ENCODE peak calls at places on chromosome 21, in six cellular contexts. V, A, W, S, I and D are unnamed samples.

GRCh38 chr21:35291963-35292627 is 243.0 kb upstream of the RUNX1 start:
- DNase-seq in I (no peak), S (no peak), W (no peak), A (no peak), V (no peak), D (no peak)

GRCh38 chr21:17441370-17441769 is 71.5 kb upstream of the CXADR start:
- DNase-seq in S (no peak), W (no peak), A (no peak), V (peak), I (no peak), D (no peak)

GRCh38 chr21:25970254-25970930 is 200.2 kb downstream of the APP start:
- DNase-seq in V (no peak), W (peak), A (no peak), I (no peak), S (no peak), D (no peak)

GRCh38 chr21:39666026-39666425 is 53.3 kb downstream of the B3GALT5 start:
- DNase-seq in I (no peak), V (no peak), A (no peak), W (no peak), S (no peak), D (no peak)

GRCh38 chr21:38631676-38632075 is 133.4 kb upstream of the ERG start:
- DNase-seq in S (no peak), W (no peak), V (no peak), A (no peak), I (no peak), D (no peak)

GRCh38 chr21:39313042-39313456 is 383 bp downstream of the BRWD1 start:
- DNase-seq in W (peak), S (no peak), V (peak), A (no peak), I (no peak), D (no peak)

GRCh38 chr21:39556176-39556575 is 56.6 kb upstream of the B3GALT5 start:
- DNase-seq in I (no peak), A (no peak), V (no peak), W (no peak), S (no peak), D (no peak)

GRCh38 chr21:31371715-31372114 is 27.7 kb upstream of the TIAM1 start:
- DNase-seq in I (no peak), S (no peak), V (no peak), W (no peak), A (no peak), D (no peak)

GRCh38 chr21:32578107-32578691 is 7.1 kb downstream of the TCP10L start:
- DNase-seq in A (no peak), V (no peak), I (peak), S (peak), W (no peak), D (peak)

GRCh38 chr21:43827015-43827611 is 37.7 kb downstream of the RRP1 start:
- DNase-seq in W (peak), S (peak), A (no peak), V (no peak), I (no peak), D (no peak)

GRCh38 chr21:16775056-16775455 is 737.8 kb upstream of the CXADR start:
- DNase-seq in W (no peak), A (no peak), S (no peak), I (no peak), V (no peak), D (no peak)

GRCh38 chr21:16533692-16534407 is 804.1 kb downstream of the USP25 start:
- DNase-seq in A (no peak), I (no peak), S (no peak), W (no peak), V (no peak), D (no peak)

DNA sequence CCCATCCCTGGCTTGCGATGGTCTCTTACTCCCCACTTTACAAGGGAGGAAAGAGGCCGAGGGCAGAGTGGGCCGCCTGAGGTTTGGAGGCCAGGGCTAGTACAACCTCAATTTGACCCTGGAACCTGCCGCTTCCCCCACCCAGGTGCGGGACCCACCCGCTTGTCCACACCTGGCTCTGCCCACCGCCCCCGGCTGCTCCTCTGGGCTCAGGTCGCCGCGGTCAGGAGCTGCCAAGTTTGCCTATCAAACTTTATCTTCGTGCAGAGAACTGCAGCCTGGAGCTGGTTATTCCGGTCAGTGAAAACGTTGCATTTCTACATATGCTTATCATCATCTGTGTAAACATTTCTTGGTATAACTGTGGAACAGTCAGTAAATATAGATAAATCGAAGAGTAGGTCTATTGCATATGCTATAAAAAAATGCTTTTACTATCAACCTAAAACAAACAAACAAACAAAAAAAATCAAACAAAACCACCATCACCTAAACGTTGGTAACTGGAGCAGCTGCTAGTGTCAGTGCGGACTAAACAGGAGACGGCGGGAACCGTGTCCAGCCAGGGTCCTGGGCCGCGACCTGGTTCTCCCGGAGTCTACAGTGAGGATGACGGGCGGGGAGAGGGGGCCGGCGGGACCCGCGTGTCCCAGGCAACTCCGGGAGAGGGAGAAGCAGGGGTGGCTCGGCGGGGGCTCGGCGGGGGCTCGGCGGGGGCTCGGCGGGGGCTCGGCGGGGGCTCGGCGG is 906 bp upstream of the ADARB1 start:
- DNase-seq in V (peak), A (no peak), W (no peak), I (peak), S (no peak), D (peak)
- TF ChIP-seq POLR2A in V (no peak), A (no peak), W (no peak), I (no peak), S (peak), D (peak)

GRCh38 chr21:46322351-46323226 is 1.1 kb downstream of the C21orf58 start:
- DNase-seq in S (no peak), V (no peak), I (peak), W (no peak), A (no peak), D (peak)

GRCh38 chr21:46324390-46325072 is 575 bp downstream of the PCNT start:
- DNase-seq in S (peak), W (peak), I (peak), A (peak), V (peak), D (peak)

GRCh38 chr21:46323227-46323709 is 402 bp downstream of the C21orf58 start:
- DNase-seq in V (no peak), A (no peak), I (peak), S (no peak), W (no peak), D (peak)

GRCh38 chr21:46325073-46325912 is 1.3 kb downstream of the PCNT start:
- DNase-seq in I (peak), S (peak), W (peak), V (peak), A (no peak), D (peak)

DNA sequence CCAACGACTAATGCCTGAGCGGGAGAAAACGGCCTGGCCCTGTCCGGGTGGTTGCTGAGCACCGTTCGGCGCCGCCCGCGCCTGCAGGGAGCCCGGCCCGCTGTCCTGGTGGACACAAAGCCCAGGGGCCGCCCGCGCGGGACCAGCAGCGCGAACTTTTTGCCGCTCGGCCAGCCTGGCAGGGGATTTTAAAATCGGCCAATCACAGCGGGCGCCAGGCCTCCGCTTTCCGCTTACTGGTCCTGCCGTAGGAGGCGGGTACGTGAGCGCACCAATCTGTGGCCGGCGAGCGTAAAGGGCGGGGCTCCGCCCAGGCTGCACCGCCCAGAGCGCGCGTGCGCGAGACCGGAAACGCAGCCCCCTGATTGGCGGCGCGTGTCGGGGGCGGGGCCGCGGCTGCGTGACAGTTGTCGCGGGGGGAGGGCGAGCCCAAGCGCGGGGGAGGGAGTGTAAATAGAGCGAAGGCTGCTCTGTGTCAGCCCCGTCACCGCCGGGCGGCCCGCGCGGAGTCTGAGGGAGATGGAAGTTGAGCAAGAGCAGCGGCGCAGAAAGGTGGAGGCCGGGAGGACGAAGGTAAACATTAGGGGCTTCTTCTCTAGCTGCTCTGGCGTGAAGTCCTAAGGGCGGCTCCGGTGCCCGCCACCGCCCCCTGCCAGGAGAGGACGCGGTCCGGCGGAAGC is at the start of the genes C21orf58 and PCNT:
- DNase-seq in I (peak), W (peak), S (peak), V (peak), A (peak), D (peak)
- TF ChIP-seq POLR2A in I (peak), W (peak), S (peak), V (no peak), A (no peak), D (peak)

GRCh38 chr21:42530167-42530518 is 16.5 kb downstream of the SLC37A1 start:
- DNase-seq in V (no peak), I (no peak), W (no peak), A (no peak), S (no peak), D (no peak)
- TF ChIP-seq POLR2A in V (no peak), I (no peak), W (no peak), A (no peak), S (no peak), D (no peak)

DNA sequence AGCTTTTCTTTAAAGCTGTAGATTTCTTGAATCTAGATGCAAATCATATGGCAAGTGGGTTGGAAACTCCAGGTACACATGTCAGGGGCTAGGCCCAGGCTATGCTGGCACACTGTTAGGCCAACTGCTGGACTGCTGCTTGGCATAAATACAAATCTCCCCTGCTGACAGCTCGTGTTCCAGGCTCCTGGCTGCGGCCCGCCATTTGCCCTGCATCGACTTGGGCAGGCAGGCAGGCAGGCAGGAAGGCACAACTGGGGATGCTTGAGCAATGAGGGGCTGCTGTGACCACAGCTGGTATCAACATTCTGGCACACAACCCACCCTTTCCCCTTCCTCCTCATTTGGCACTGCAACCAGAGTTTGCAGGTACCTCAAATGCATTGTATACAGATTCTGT is 53.2 kb downstream of the SAMSN1 start:
- DNase-seq in S (no peak), W (peak), I (no peak), V (no peak), A (no peak), D (no peak)
- TF ChIP-seq POLR2A in S (no peak), W (no peak), I (no peak), V (no peak), A (no peak), D (no peak)

DNA sequence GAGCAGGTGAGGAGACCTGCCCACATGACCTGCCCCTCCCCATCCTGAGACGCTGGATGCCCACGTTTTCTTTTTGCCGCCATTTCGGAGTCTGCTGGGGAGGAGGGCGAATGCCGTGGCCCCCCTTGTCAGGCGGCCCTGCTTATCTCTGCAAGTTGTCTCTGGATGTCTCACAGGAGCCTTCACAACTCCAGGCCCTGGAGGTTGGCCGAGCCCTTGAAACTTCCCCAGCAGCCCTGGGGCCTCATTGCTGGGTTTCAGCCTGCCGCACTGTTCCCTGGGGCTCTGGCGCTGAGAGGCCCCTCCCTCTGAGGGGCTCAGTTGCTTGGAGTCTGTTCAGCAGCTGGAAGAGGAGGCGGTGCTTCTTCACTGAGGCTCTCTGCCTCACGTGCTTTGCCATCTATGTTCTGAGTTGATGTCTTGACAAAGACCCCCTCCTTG is 29.8 kb upstream of the ZBTB21 start:
- DNase-seq in S (no peak), V (no peak), I (peak), A (no peak), W (peak), D (no peak)
- TF ChIP-seq POLR2A in S (no peak), V (no peak), I (no peak), A (no peak), W (no peak), D (no peak)

DNA sequence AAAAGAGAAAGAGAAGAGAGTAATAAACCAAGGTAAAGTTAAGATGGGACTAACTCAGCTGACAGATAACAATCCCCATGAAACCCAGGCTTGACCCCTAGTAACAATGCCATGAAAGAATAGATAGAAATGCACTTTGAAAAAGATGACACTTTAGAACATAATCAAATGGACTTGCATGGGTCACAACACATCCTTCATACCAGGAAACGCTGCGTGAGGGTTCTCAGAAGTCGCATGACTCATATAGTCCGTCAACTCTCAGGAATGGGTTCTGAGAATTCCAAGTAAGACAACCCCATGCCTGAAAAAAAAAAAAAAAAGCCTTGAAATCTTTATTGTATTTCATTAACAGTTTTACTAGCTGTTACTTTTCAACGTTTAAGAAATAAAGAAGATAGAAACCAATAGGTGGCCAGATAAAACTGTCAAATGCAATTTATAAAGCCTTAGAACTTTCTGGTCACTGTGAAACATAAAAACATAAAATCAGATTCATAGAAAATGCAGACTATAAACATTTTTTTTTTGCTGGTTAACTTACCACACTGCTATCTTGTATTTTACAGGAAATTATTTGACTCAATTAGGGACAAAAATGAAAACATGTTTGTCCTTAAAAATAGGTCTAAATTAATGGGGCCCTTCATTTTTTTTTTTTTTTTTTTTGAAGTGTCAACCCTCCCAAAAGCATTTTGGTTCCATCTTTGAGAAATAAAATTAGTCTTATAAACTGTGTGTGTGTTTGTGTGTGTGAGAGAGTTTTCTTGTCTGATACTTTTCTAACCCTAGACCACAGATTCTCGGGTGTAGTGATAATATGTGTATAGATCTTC is 202.1 kb downstream of the NCAM2 start:
- DNase-seq in W (peak), V (no peak), S (no peak), A (no peak), I (no peak), D (peak)
- TF ChIP-seq POLR2A in W (no peak), V (no peak), S (no peak), A (no peak), I (no peak), D (no peak)

GRCh38 chr21:29221259-29221744 is 77.4 kb upstream of the BACH1 start:
- DNase-seq in V (no peak), I (no peak), W (no peak), S (no peak), A (no peak), D (no peak)
- TF ChIP-seq POLR2A in V (no peak), I (no peak), W (no peak), S (no peak), A (no peak), D (no peak)

DNA sequence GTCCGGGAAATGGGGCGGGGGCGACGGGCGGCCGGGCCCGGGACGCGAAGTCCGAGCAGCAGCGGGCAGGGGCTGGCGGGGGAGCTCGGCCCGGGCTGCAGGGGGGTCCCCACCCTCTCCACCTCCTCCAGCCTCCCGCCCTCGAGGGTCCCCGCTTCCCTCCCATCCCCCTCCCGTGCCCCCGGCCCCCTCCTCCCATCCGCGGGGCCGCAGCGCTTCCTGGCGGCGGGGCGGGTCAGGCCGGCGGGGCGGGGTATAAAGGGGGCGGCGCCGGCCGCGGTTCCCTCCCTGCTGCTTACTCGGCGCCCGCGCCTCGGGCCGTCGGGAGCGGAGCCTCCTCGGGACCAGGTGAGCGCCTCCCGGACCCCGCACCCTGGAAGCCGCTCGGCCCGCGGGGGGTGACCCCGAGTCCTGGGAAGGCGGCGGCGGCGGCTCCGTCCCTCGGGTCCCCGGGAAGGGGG is at the start of gene COL6A2:
- DNase-seq in A (no peak), I (no peak), V (peak), W (peak), S (no peak), D (peak)
- TF ChIP-seq POLR2A in A (no peak), I (no peak), V (no peak), W (peak), S (peak), D (no peak)

GRCh38 chr21:19228241-19228640 is 824.7 kb upstream of the TMPRSS15 start:
- DNase-seq in W (no peak), I (no peak), S (no peak), A (no peak), V (no peak), D (no peak)
- TF ChIP-seq POLR2A in W (no peak), I (no peak), S (no peak), A (no peak), V (no peak), D (no peak)